ENCODE peak calls at places on chromosomes 2 and 18, in four cellular contexts. P is AG04450, N is AG20443, L is adipocyte. M is an unnamed sample.

GRCh38 chr2:178473931-178474330 is 4.5 kb downstream of the FKBP7 start:
- DNase-seq in N (peak; percentile 24), P (no peak), L (peak; percentile 56), M (no peak)

GRCh38 chr18:63974991-63975390 is 5.1 kb downstream of the SERPINB8 start:
- DNase-seq in P (no peak), N (peak; percentile 25), L (peak; percentile 60), M (no peak)

GRCh38 chr2:109129356-109129920 is 433 bp downstream of the SH3RF3 start:
- DNase-seq in L (peak; percentile 55), N (peak; percentile 71), P (no peak), M (peak; percentile 77)

GRCh38 chr2:141399270-141399669 is 731.5 kb downstream of the LRP1B start:
- DNase-seq in N (no peak), L (peak; percentile 18), P (no peak), M (no peak)

GRCh38 chr2:12287220-12287751 is 429.4 kb upstream of the TRIB2 start:
- DNase-seq in P (no peak), L (no peak), N (no peak), M (no peak)

GRCh38 chr2:17309741-17310339 is 208.4 kb downstream of the RAD51AP2 start:
- DNase-seq in L (peak; percentile 75), N (peak; percentile 38), P (no peak), M (peak; percentile 53)

GRCh38 chr2:126656311-126657145 is 570 bp downstream of the GYPC start:
- DNase-seq in P (no peak), N (peak; percentile 74), L (peak; percentile 75), M (no peak)

GRCh38 chr2:190714958-190715357 is 66.1 kb downstream of the NAB1 start:
- DNase-seq in L (peak; percentile 6), P (no peak), N (no peak), M (no peak)

GRCh38 chr18:957829-958228 is 53.2 kb downstream of the ADCYAP1 start:
- DNase-seq in P (no peak), L (no peak), N (no peak), M (no peak)

GRCh38 chr2:147045113-147045512 is 799.7 kb upstream of the ACVR2A start:
- DNase-seq in N (peak; percentile 40), P (no peak), L (peak; percentile 16), M (peak; percentile 50)

GRCh38 chr2:170503971-170504819 is 210.9 kb upstream of the SP5 start:
- DNase-seq in N (no peak), L (no peak), P (no peak), M (no peak)

GRCh38 chr2:226213717-226214116 is 585.9 kb downstream of the IRS1 start:
- DNase-seq in L (peak; percentile 78), N (peak; percentile 33), P (peak; percentile 45), M (no peak)

GRCh38 chr18:28359177-28359576 is 182.2 kb upstream of the CDH2 start:
- DNase-seq in L (no peak), N (no peak), P (no peak), M (no peak)

GRCh38 chr2:133566967-133567645 is 1.2 kb downstream of the NCKAP5 start:
- DNase-seq in P (peak; percentile 68), N (peak; percentile 86), L (peak; percentile 47), M (no peak)

M was measured in D341Med.